ENCODE peak calls at places on chromosomes 12 and 14, in five cellular contexts. One of them, this sample, is unnamed.

GRCh38 chr12:64669270-64669842 is 59.1 kb downstream of the RASSF3 start:
- DNase-seq in activated CD4-positive, alpha-beta T cell treated with anti-CD3 and anti-CD28 coated beads, Interleukin-2, amount 50 U/mL, for 1 hour: peak
- DNase-seq in cardiac muscle cell: peak
- DNase-seq in small intestine: peak
- DNase-seq in ACHN: peak
- DNase-seq in this sample: peak

GRCh38 chr14:53109028-53109687 is 44.0 kb downstream of the DDHD1 start:
- DNase-seq in activated CD4-positive, alpha-beta T cell treated with anti-CD3 and anti-CD28 coated beads, Interleukin-2, amount 50 U/mL, for 1 hour: peak
- DNase-seq in cardiac muscle cell: no peak
- DNase-seq in small intestine: peak
- DNase-seq in ACHN: no peak
- DNase-seq in this sample: peak

GRCh38 chr14:34714320-34715107 is at the start of gene CFL2:
- DNase-seq in activated CD4-positive, alpha-beta T cell treated with anti-CD3 and anti-CD28 coated beads, Interleukin-2, amount 50 U/mL, for 1 hour: peak
- DNase-seq in cardiac muscle cell: peak
- DNase-seq in small intestine: peak
- DNase-seq in ACHN: peak
- DNase-seq in this sample: peak

GRCh38 chr12:17818931-17819330 is 271.1 kb downstream of the RERGL start:
- DNase-seq in activated CD4-positive, alpha-beta T cell treated with anti-CD3 and anti-CD28 coated beads, Interleukin-2, amount 50 U/mL, for 1 hour: no peak
- DNase-seq in cardiac muscle cell: no peak
- DNase-seq in small intestine: no peak
- DNase-seq in ACHN: no peak
- DNase-seq in this sample: no peak

GRCh38 chr14:69710378-69710777 is 56.6 kb upstream of the SRSF5 start:
- DNase-seq in activated CD4-positive, alpha-beta T cell treated with anti-CD3 and anti-CD28 coated beads, Interleukin-2, amount 50 U/mL, for 1 hour: no peak
- DNase-seq in cardiac muscle cell: no peak
- DNase-seq in small intestine: no peak
- DNase-seq in ACHN: no peak
- DNase-seq in this sample: no peak

GRCh38 chr14:103057028-103057371 is 349 bp downstream of the CDC42BPB start:
- DNase-seq in activated CD4-positive, alpha-beta T cell treated with anti-CD3 and anti-CD28 coated beads, Interleukin-2, amount 50 U/mL, for 1 hour: no peak
- DNase-seq in cardiac muscle cell: no peak
- DNase-seq in small intestine: no peak
- DNase-seq in ACHN: no peak
- DNase-seq in this sample: no peak

GRCh38 chr12:26028953-26029740 is 70.7 kb downstream of the RASSF8 start:
- DNase-seq in activated CD4-positive, alpha-beta T cell treated with anti-CD3 and anti-CD28 coated beads, Interleukin-2, amount 50 U/mL, for 1 hour: no peak
- DNase-seq in cardiac muscle cell: peak
- DNase-seq in small intestine: peak
- DNase-seq in ACHN: peak
- DNase-seq in this sample: no peak

GRCh38 chr12:49200882-49201594 is 12.2 kb upstream of the TUBA1A start:
- DNase-seq in activated CD4-positive, alpha-beta T cell treated with anti-CD3 and anti-CD28 coated beads, Interleukin-2, amount 50 U/mL, for 1 hour: no peak
- DNase-seq in cardiac muscle cell: peak
- DNase-seq in small intestine: peak
- DNase-seq in ACHN: peak
- DNase-seq in this sample: no peak

GRCh38 chr12:42590324-42590934 is 883 bp upstream of the PRICKLE1 start:
- DNase-seq in activated CD4-positive, alpha-beta T cell treated with anti-CD3 and anti-CD28 coated beads, Interleukin-2, amount 50 U/mL, for 1 hour: no peak
- DNase-seq in cardiac muscle cell: peak
- DNase-seq in small intestine: peak
- DNase-seq in ACHN: peak
- DNase-seq in this sample: no peak

GRCh38 chr12:11653215-11653753 is 3.8 kb downstream of the ETV6 start:
- DNase-seq in activated CD4-positive, alpha-beta T cell treated with anti-CD3 and anti-CD28 coated beads, Interleukin-2, amount 50 U/mL, for 1 hour: no peak
- DNase-seq in cardiac muscle cell: no peak
- DNase-seq in small intestine: peak
- DNase-seq in ACHN: no peak
- DNase-seq in this sample: no peak

GRCh38 chr14:70731447-70732239 is 77.7 kb downstream of the MAP3K9 start:
- DNase-seq in activated CD4-positive, alpha-beta T cell treated with anti-CD3 and anti-CD28 coated beads, Interleukin-2, amount 50 U/mL, for 1 hour: no peak
- DNase-seq in cardiac muscle cell: no peak
- DNase-seq in small intestine: peak
- DNase-seq in ACHN: peak
- DNase-seq in this sample: no peak

GRCh38 chr12:85823436-85824179 is 12.6 kb downstream of the RASSF9 start:
- DNase-seq in activated CD4-positive, alpha-beta T cell treated with anti-CD3 and anti-CD28 coated beads, Interleukin-2, amount 50 U/mL, for 1 hour: no peak
- DNase-seq in cardiac muscle cell: no peak
- DNase-seq in small intestine: no peak
- DNase-seq in ACHN: no peak
- DNase-seq in this sample: no peak

GRCh38 chr12:69401940-69402339 is 42.4 kb downstream of the YEATS4 start:
- DNase-seq in activated CD4-positive, alpha-beta T cell treated with anti-CD3 and anti-CD28 coated beads, Interleukin-2, amount 50 U/mL, for 1 hour: no peak
- DNase-seq in cardiac muscle cell: no peak
- DNase-seq in small intestine: no peak
- DNase-seq in ACHN: no peak
- DNase-seq in this sample: no peak

GRCh38 chr12:124888203-124888602 is 24.5 kb upstream of the SCARB1 start:
- DNase-seq in activated CD4-positive, alpha-beta T cell treated with anti-CD3 and anti-CD28 coated beads, Interleukin-2, amount 50 U/mL, for 1 hour: no peak
- DNase-seq in cardiac muscle cell: no peak
- DNase-seq in small intestine: no peak
- DNase-seq in ACHN: no peak
- DNase-seq in this sample: no peak

GRCh38 chr12:67370979-67371378 is 101.8 kb downstream of the CAND1 start:
- DNase-seq in activated CD4-positive, alpha-beta T cell treated with anti-CD3 and anti-CD28 coated beads, Interleukin-2, amount 50 U/mL, for 1 hour: no peak
- DNase-seq in cardiac muscle cell: no peak
- DNase-seq in small intestine: no peak
- DNase-seq in ACHN: peak
- DNase-seq in this sample: no peak

GRCh38 chr12:109645708-109646107 is 67.9 kb upstream of the FAM222A start:
- DNase-seq in activated CD4-positive, alpha-beta T cell treated with anti-CD3 and anti-CD28 coated beads, Interleukin-2, amount 50 U/mL, for 1 hour: no peak
- DNase-seq in cardiac muscle cell: no peak
- DNase-seq in small intestine: no peak
- DNase-seq in ACHN: no peak
- DNase-seq in this sample: no peak

GRCh38 chr12:53222170-53223005 is 9.6 kb downstream of the RARG start:
- DNase-seq in activated CD4-positive, alpha-beta T cell treated with anti-CD3 and anti-CD28 coated beads, Interleukin-2, amount 50 U/mL, for 1 hour: no peak
- DNase-seq in cardiac muscle cell: no peak
- DNase-seq in small intestine: no peak
- DNase-seq in ACHN: no peak
- DNase-seq in this sample: no peak

GRCh38 chr14:75047506-75047905 is 3.8 kb downstream of the MLH3 start:
- DNase-seq in activated CD4-positive, alpha-beta T cell treated with anti-CD3 and anti-CD28 coated beads, Interleukin-2, amount 50 U/mL, for 1 hour: no peak
- DNase-seq in cardiac muscle cell: no peak
- DNase-seq in small intestine: no peak
- DNase-seq in ACHN: no peak
- DNase-seq in this sample: no peak

GRCh38 chr14:31456841-31457664 is at the start of gene DTD2:
- DNase-seq in activated CD4-positive, alpha-beta T cell treated with anti-CD3 and anti-CD28 coated beads, Interleukin-2, amount 50 U/mL, for 1 hour: peak
- DNase-seq in cardiac muscle cell: peak
- DNase-seq in small intestine: peak
- DNase-seq in ACHN: peak
- DNase-seq in this sample: peak

GRCh38 chr12:2429032-2429431 is 365.7 kb upstream of the FKBP4 start:
- DNase-seq in activated CD4-positive, alpha-beta T cell treated with anti-CD3 and anti-CD28 coated beads, Interleukin-2, amount 50 U/mL, for 1 hour: no peak
- DNase-seq in cardiac muscle cell: no peak
- DNase-seq in small intestine: no peak
- DNase-seq in ACHN: no peak
- DNase-seq in this sample: no peak

GRCh38 chr12:34403706-34404376 is 381.5 kb downstream of the ALG10 start:
- DNase-seq in activated CD4-positive, alpha-beta T cell treated with anti-CD3 and anti-CD28 coated beads, Interleukin-2, amount 50 U/mL, for 1 hour: no peak
- DNase-seq in cardiac muscle cell: no peak
- DNase-seq in small intestine: no peak
- DNase-seq in ACHN: no peak
- DNase-seq in this sample: peak

GRCh38 chr12:110317921-110318320 is 36.9 kb downstream of the ATP2A2 start:
- DNase-seq in activated CD4-positive, alpha-beta T cell treated with anti-CD3 and anti-CD28 coated beads, Interleukin-2, amount 50 U/mL, for 1 hour: no peak
- DNase-seq in cardiac muscle cell: no peak
- DNase-seq in small intestine: no peak
- DNase-seq in ACHN: no peak
- DNase-seq in this sample: no peak

GRCh38 chr14:70032016-70032415 is 152.8 kb downstream of the SMOC1 start:
- DNase-seq in activated CD4-positive, alpha-beta T cell treated with anti-CD3 and anti-CD28 coated beads, Interleukin-2, amount 50 U/mL, for 1 hour: no peak
- DNase-seq in cardiac muscle cell: no peak
- DNase-seq in small intestine: no peak
- DNase-seq in ACHN: no peak
- DNase-seq in this sample: no peak

GRCh38 chr14:92607702-92608429 is 94.3 kb downstream of the RIN3 start:
- DNase-seq in activated CD4-positive, alpha-beta T cell treated with anti-CD3 and anti-CD28 coated beads, Interleukin-2, amount 50 U/mL, for 1 hour: no peak
- DNase-seq in cardiac muscle cell: no peak
- DNase-seq in small intestine: peak
- DNase-seq in ACHN: no peak
- DNase-seq in this sample: no peak

This sample was measured in Peyer's patch.